ENCODE peak calls at places on chromosomes 6 and 20, in six cellular contexts. One of them, this sample, is unnamed.

GRCh38 chr20:44835661-44836221 is 25.4 kb upstream of the RIMS4 start:
- DNase-seq in GM23338: no peak
- DNase-seq in left lung: no peak
- DNase-seq in AG09319: no peak
- DNase-seq in endothelial cell: no peak
- DNase-seq in lower leg skin: no peak
- DNase-seq in this sample: no peak

GRCh38 chr20:2005359-2005758 is 11.5 kb upstream of the PDYN start:
- DNase-seq in left lung: no peak
- DNase-seq in endothelial cell: no peak
- DNase-seq in AG09319: no peak
- DNase-seq in GM23338: no peak
- DNase-seq in lower leg skin: no peak
- DNase-seq in this sample: no peak

GRCh38 chr6:147000545-147001488 is 203.4 kb upstream of the STXBP5 start:
- DNase-seq in left lung: no peak
- DNase-seq in AG09319: peak; percentile 45
- DNase-seq in GM23338: no peak
- DNase-seq in endothelial cell: no peak
- DNase-seq in lower leg skin: no peak
- DNase-seq in this sample: no peak

GRCh38 chr6:96058094-96058493 is 42.3 kb downstream of the FUT9 start:
- DNase-seq in left lung: no peak
- DNase-seq in GM23338: no peak
- DNase-seq in lower leg skin: no peak
- DNase-seq in endothelial cell: no peak
- DNase-seq in AG09319: no peak
- DNase-seq in this sample: no peak

GRCh38 chr20:62190639-62191411 is 8.0 kb downstream of the MTG2 start:
- DNase-seq in AG09319: no peak
- DNase-seq in lower leg skin: no peak
- DNase-seq in left lung: no peak
- DNase-seq in endothelial cell: no peak
- DNase-seq in GM23338: peak; percentile 37
- DNase-seq in this sample: no peak

GRCh38 chr6:75493400-75494064 is at the start of gene FILIP1:
- DNase-seq in GM23338: peak; percentile 27
- DNase-seq in endothelial cell: peak; percentile 18
- DNase-seq in AG09319: no peak
- DNase-seq in left lung: peak; percentile 57
- DNase-seq in lower leg skin: no peak
- DNase-seq in this sample: no peak

GRCh38 chr6:37922563-37922962 is 103.0 kb downstream of the ZFAND3 start:
- DNase-seq in endothelial cell: no peak
- DNase-seq in lower leg skin: no peak
- DNase-seq in GM23338: no peak
- DNase-seq in AG09319: no peak
- DNase-seq in left lung: no peak
- DNase-seq in this sample: no peak

GRCh38 chr6:16007146-16007545 is 121.7 kb upstream of the MYLIP start:
- DNase-seq in endothelial cell: no peak
- DNase-seq in lower leg skin: no peak
- DNase-seq in GM23338: no peak
- DNase-seq in AG09319: no peak
- DNase-seq in left lung: no peak
- DNase-seq in this sample: no peak

GRCh38 chr20:49941456-49941855 is 5.3 kb downstream of the RNF114 start:
- DNase-seq in lower leg skin: peak; percentile 40
- DNase-seq in left lung: peak; percentile 0
- DNase-seq in GM23338: no peak
- DNase-seq in endothelial cell: no peak
- DNase-seq in AG09319: no peak
- DNase-seq in this sample: no peak

GRCh38 chr6:149950423-149950822 is 8.6 kb downstream of the ULBP2 start:
- DNase-seq in AG09319: no peak
- DNase-seq in endothelial cell: no peak
- DNase-seq in lower leg skin: peak; percentile 43
- DNase-seq in left lung: no peak
- DNase-seq in GM23338: no peak
- DNase-seq in this sample: no peak

GRCh38 chr20:10961651-10962288 is 288.0 kb upstream of the JAG1 start:
- DNase-seq in lower leg skin: no peak
- DNase-seq in AG09319: no peak
- DNase-seq in GM23338: no peak
- DNase-seq in endothelial cell: no peak
- DNase-seq in left lung: no peak
- DNase-seq in this sample: no peak

GRCh38 chr6:96626749-96627353 is 63.9 kb downstream of the FHL5 start:
- DNase-seq in GM23338: peak; percentile 55
- DNase-seq in lower leg skin: no peak
- DNase-seq in left lung: no peak
- DNase-seq in endothelial cell: no peak
- DNase-seq in AG09319: no peak
- DNase-seq in this sample: no peak

DNA sequence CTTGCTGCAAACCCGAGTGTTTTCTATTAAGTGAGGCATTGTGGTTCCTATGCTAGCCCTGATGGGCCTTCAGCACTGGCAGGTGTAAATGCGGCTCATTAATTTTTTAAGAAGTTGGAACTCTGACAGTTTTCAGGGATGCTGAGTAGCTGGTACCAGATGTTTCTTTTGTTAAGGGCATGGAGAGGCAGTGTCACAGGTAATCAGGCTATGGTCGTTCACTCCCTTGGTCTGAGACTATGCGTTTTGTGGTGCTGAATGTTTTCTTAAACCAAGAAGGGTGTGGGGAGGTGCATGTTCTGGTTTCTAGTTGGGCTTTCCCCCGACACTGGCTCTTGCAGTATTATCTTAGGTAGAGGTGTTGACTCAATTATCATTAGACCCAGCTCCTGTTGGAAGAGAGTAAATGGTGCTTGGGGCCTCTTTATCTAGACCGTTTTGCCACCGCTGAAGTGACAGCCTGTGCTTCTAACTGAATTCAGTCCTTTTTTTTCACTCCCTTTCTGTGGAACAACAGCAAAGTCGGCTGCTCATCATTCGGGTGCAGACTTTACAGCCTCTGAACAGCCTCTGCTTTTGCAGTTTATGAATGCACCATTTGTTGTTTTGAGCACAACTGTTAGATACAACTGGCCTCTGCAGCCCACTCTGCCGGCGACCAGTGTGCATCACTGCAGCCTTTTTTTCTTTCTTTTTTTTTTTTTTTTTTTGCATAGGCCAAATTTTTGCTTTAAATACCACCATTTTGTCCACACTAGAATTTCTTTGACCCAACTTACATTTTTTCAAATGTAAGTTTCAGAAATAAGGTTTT is 35.6 kb downstream of the RREB1 start:
- DNase-seq in GM23338: no peak
- DNase-seq in lower leg skin: no peak
- DNase-seq in AG09319: no peak
- DNase-seq in left lung: no peak
- DNase-seq in endothelial cell: no peak
- DNase-seq in this sample: peak; percentile 19
- TF ChIP-seq CTCF in GM23338: no peak
- TF ChIP-seq CTCF in lower leg skin: no peak
- TF ChIP-seq CTCF in AG09319: no peak
- TF ChIP-seq CTCF in left lung: no peak
- TF ChIP-seq CTCF in endothelial cell: no peak
- TF ChIP-seq CTCF in this sample: peak; percentile 37

GRCh38 chr6:35665573-35665972 is 23.1 kb downstream of the FKBP5 start:
- DNase-seq in endothelial cell: no peak
- DNase-seq in lower leg skin: no peak
- DNase-seq in GM23338: no peak
- DNase-seq in left lung: no peak
- DNase-seq in AG09319: no peak
- DNase-seq in this sample: no peak
- TF ChIP-seq CTCF in endothelial cell: no peak
- TF ChIP-seq CTCF in lower leg skin: no peak
- TF ChIP-seq CTCF in GM23338: no peak
- TF ChIP-seq CTCF in left lung: no peak
- TF ChIP-seq CTCF in AG09319: no peak
- TF ChIP-seq CTCF in this sample: no peak

GRCh38 chr6:141607956-141608355 is 524.8 kb upstream of the GJE1 start:
- DNase-seq in endothelial cell: no peak
- DNase-seq in lower leg skin: no peak
- DNase-seq in GM23338: no peak
- DNase-seq in AG09319: no peak
- DNase-seq in left lung: no peak
- DNase-seq in this sample: no peak

DNA sequence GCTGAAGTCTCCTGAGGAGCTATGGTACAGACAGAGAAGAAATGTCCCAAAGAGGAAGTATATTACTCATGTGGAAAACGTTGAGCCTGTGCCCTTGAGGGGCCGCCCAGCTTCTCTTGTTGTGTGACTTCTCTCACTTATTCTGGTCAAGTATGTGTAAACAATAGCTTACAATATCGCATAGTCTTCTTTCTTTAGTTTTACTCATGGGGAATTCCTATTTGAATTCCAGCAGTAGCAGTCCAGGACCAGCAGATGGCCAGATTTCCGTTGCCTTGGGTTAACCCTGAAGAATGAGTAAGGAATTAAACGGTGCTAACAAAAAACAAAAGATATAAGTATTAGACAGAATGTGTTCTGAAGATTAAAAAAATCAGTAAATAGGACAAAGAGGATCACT is 522.0 kb upstream of the GJE1 start:
- DNase-seq in endothelial cell: no peak
- DNase-seq in AG09319: no peak
- DNase-seq in lower leg skin: no peak
- DNase-seq in left lung: no peak
- DNase-seq in GM23338: peak; percentile 52
- DNase-seq in this sample: no peak
- TF ChIP-seq CTCF in endothelial cell: no peak
- TF ChIP-seq CTCF in AG09319: peak; percentile 14
- TF ChIP-seq CTCF in lower leg skin: no peak
- TF ChIP-seq CTCF in left lung: no peak
- TF ChIP-seq CTCF in GM23338: peak; percentile 50
- TF ChIP-seq CTCF in this sample: peak; percentile 31

GRCh38 chr20:34956041-34956458 is 382 bp downstream of the MYH7B start:
- DNase-seq in GM23338: no peak
- DNase-seq in AG09319: no peak
- DNase-seq in lower leg skin: no peak
- DNase-seq in endothelial cell: no peak
- DNase-seq in left lung: no peak
- DNase-seq in this sample: no peak
- TF ChIP-seq CTCF in GM23338: no peak
- TF ChIP-seq CTCF in AG09319: no peak
- TF ChIP-seq CTCF in lower leg skin: no peak
- TF ChIP-seq CTCF in endothelial cell: no peak
- TF ChIP-seq CTCF in left lung: no peak
- TF ChIP-seq CTCF in this sample: peak; percentile 8